ENCODE peak calls at places on chromosomes 5 and 9, in four cellular contexts. L, P, I and A are unnamed samples.

GRCh38 chr5:181283347-181283746 is 22.4 kb upstream of the TRIM52 start:
- DNase-seq in L (no peak), I (no peak), P (no peak), A (no peak)

GRCh38 chr5:119792154-119792799 is 162.9 kb downstream of the FAM170A start:
- DNase-seq in P (no peak), L (no peak), I (no peak), A (no peak)

GRCh38 chr5:140039561-140039960 is 3.5 kb downstream of the NRG2 start:
- DNase-seq in P (no peak), I (no peak), L (no peak), A (no peak)

GRCh38 chr5:38497946-38498345 is 58.5 kb downstream of the LIFR start:
- DNase-seq in P (peak), L (no peak), I (no peak), A (no peak)

GRCh38 chr5:32522429-32523143 is 62.8 kb upstream of the SUB1 start:
- DNase-seq in I (no peak), L (no peak), P (no peak), A (no peak)

GRCh38 chr5:31487510-31487909 is 44.4 kb downstream of the DROSHA start:
- DNase-seq in P (no peak), I (no peak), L (no peak), A (no peak)

GRCh38 chr5:126100767-126101166 is 322.4 kb upstream of the GRAMD2B start:
- DNase-seq in P (no peak), I (no peak), L (peak), A (peak)

GRCh38 chr5:179343902-179344300 is 1.4 kb downstream of the ADAMTS2 start:
- DNase-seq in I (no peak), L (peak), P (no peak), A (peak)

GRCh38 chr5:36826694-36827093 is 49.9 kb upstream of the NIPBL start:
- DNase-seq in P (no peak), L (no peak), I (no peak), A (no peak)

GRCh38 chr5:135551593-135552447 is 16.1 kb upstream of the NEUROG1 start:
- DNase-seq in I (peak), L (peak), P (peak), A (peak)

GRCh38 chr5:142170254-142170953 is 61.8 kb downstream of the NDFIP1 start:
- DNase-seq in I (no peak), L (no peak), P (no peak), A (no peak)

GRCh38 chr5:91020065-91020800 is 362.9 kb downstream of the ARRDC3 start:
- DNase-seq in P (no peak), I (no peak), L (no peak), A (no peak)

GRCh38 chr5:93599427-93600146 is 16.6 kb downstream of the NR2F1 start:
- DNase-seq in L (peak), P (no peak), I (no peak), A (peak)

GRCh38 chr9:2340046-2340760 is 281.4 kb upstream of the VLDLR start:
- DNase-seq in I (no peak), P (no peak), L (no peak), A (no peak)

GRCh38 chr5:132486318-132487094 is 4.1 kb downstream of the IRF1 start:
- DNase-seq in I (no peak), P (no peak), L (no peak), A (no peak)
- TF ChIP-seq ELF4 in I (no peak), P (no peak), L (no peak), A (no peak)

DNA sequence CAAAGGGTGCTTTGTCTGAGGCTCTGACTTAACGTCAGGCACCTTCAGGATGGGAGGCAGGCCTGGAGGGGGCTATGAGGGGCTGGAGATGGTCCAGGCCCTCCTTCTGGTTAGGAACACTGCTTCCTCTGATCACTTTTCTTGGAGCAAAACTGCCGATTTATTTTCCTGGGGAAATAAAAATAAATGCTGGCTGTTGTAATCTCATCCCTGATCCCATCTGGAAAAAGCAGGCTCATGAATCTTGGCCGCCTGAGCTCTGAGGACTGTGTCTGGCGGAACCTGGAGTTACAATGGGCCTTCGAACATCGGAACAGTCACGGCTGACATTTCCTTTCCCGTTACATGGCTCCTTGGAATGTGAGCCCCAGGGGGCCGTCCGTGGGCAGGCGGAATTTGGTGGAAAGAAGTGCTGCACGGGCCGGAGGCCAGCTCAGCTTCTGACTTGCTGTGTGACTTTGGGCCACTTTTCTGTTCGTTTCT is 157.8 kb downstream of the RGS3 start:
- DNase-seq in I (no peak), P (no peak), L (peak), A (no peak)
- TF ChIP-seq ELF4 in I (no peak), P (no peak), L (no peak), A (no peak)

GRCh38 chr9:72213906-72214305 is 64.7 kb downstream of the GDA start:
- DNase-seq in L (no peak), P (peak), I (no peak), A (no peak)

GRCh38 chr9:72220589-72220988 is 71.3 kb downstream of the GDA start:
- DNase-seq in P (no peak), I (no peak), L (no peak), A (no peak)

DNA sequence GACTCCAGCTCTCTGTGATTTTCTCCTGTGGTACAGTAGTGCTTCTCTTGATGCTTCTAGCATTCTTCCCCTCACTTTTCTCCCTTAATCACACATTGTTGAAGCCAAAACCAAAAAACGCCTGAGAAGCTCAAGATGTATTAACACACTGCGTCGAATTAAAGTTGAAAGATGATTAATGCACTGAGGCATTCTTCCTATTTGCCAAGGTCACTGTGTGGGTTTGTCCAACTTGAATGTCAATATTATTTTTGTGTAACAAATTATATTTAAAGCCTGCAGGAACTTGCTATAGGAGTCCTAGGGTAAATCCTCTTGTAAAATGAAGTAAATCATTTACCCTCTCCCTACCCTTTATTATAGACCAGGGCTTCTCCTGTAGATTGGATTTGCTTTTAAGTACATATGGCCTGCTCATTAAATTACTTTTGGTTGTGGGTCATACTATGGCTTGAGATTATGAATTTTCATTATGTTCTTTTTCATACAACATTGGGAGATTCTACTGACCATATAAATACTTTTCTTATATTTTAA is 68.1 kb downstream of the GDA start:
- DNase-seq in L (no peak), I (no peak), P (peak), A (no peak)
- TF ChIP-seq ELF4 in L (no peak), I (no peak), P (no peak), A (no peak)

GRCh38 chr9:93952784-93953491 is 2.2 kb downstream of the BARX1 start:
- DNase-seq in L (peak), I (no peak), P (no peak), A (no peak)
- TF ChIP-seq ELF4 in L (no peak), I (no peak), P (no peak), A (no peak)

GRCh38 chr5:18141260-18141659 is 507.0 kb downstream of the TAF11L14 start:
- DNase-seq in P (no peak), L (no peak), I (no peak), A (no peak)
- TF ChIP-seq ELF4 in P (no peak), L (no peak), I (no peak), A (no peak)

GRCh38 chr9:6715755-6716643 is 41.8 kb upstream of the KDM4C start:
- DNase-seq in I (no peak), L (peak), P (peak), A (no peak)
- TF ChIP-seq ELF4 in I (no peak), L (no peak), P (no peak), A (no peak)

GRCh38 chr9:1100192-1100591 is 50.0 kb downstream of the DMRT2 start:
- DNase-seq in L (no peak), P (no peak), I (no peak), A (no peak)
- TF ChIP-seq ELF4 in L (no peak), P (no peak), I (no peak), A (no peak)

GRCh38 chr9:18072967-18073366 is 401.0 kb upstream of the ADAMTSL1 start:
- DNase-seq in I (no peak), P (no peak), L (no peak), A (no peak)

GRCh38 chr9:18071651-18072060 is 402.3 kb upstream of the ADAMTSL1 start:
- DNase-seq in L (no peak), I (no peak), P (no peak), A (no peak)

GRCh38 chr9:18061856-18062255 is 412.1 kb upstream of the ADAMTSL1 start:
- DNase-seq in P (no peak), L (no peak), I (no peak), A (no peak)

DNA sequence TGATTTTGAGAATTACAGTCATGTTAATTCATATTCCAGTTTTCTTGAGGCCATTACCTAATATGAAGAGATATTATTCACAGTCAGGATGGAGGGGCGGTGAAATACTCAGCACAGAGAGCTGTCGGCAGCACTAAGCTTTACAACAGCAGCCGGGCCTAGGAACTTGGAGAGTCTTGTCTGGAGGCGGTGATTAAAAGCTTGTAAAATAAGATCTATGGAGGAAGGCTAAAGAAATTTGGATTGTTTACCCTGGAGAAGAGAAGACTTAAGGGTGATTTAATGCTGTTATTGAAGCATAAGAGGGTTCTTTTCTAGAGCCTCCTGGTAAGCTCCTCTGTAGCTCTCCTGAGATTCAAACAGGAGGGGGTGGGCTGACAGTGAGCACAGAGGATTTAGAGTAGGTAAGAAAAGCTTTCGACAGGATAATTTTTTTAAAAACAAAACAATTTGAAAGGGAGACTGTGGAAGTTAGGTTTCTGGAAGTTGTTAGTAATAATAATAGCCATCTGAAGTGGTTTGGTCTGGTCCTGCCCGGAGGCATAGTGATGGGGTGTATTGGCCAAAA is 406.3 kb upstream of the ADAMTSL1 start:
- DNase-seq in P (no peak), I (no peak), L (no peak), A (peak)
- TF ChIP-seq ELF4 in P (no peak), I (no peak), L (no peak), A (no peak)